ENCODE peak calls at places on chromosomes 13 and 19, in seven cellular contexts. R, Z, H, U, V, L and E are unnamed samples.

GRCh38 chr13:98599502-98600328 is 22.8 kb upstream of the STK24 start:
- DNase-seq in R (no peak), Z (no peak), H (peak; percentile 23), U (no peak), V (peak; percentile 81), L (no peak), E (no peak)

GRCh38 chr13:112716461-112716820 is 26.6 kb downstream of the ATP11A start:
- DNase-seq in R (peak; percentile 51), Z (no peak), H (no peak), U (no peak), V (no peak), L (no peak), E (no peak)

GRCh38 chr19:40718774-40719391 is 2.0 kb downstream of the ITPKC start:
- DNase-seq in R (peak; percentile 88), Z (peak; percentile 78), H (no peak), U (peak; percentile 88), V (peak; percentile 53), L (no peak), E (peak; percentile 96)

GRCh38 chr13:25939961-25940687 is 111.7 kb downstream of the SHISA2 start:
- DNase-seq in R (no peak), Z (no peak), H (no peak), U (no peak), V (no peak), L (no peak), E (no peak)

GRCh38 chr13:114166381-114167131 is 12.5 kb upstream of the CFAP97D2 start:
- DNase-seq in R (no peak), Z (no peak), H (no peak), U (no peak), V (no peak), L (no peak), E (peak; percentile 47)

GRCh38 chr19:5025027-5025426 is 56.1 kb downstream of the KDM4B start:
- DNase-seq in R (no peak), Z (no peak), H (no peak), U (no peak), V (no peak), L (no peak), E (no peak)

GRCh38 chr19:48511800-48512503 is at the start of gene LMTK3:
- DNase-seq in R (no peak), Z (no peak), H (no peak), U (no peak), V (peak; percentile 83), L (no peak), E (peak; percentile 82)

GRCh38 chr13:38872693-38873092 is 117.9 kb downstream of the STOML3 start:
- DNase-seq in R (no peak), Z (no peak), H (peak; percentile 54), U (no peak), V (peak; percentile 81), L (no peak), E (no peak)

GRCh38 chr13:20141238-20142018 is 19.4 kb downstream of the GJA3 start:
- DNase-seq in R (no peak), Z (no peak), H (no peak), U (peak; percentile 31), V (no peak), L (no peak), E (no peak)

GRCh38 chr13:106318941-106319411 is 216.5 kb downstream of the EFNB2 start:
- DNase-seq in R (no peak), Z (no peak), H (no peak), U (no peak), V (peak; percentile 97), L (peak; percentile 99), E (no peak)

GRCh38 chr13:32001392-32001768 is 30.2 kb upstream of the FRY start:
- DNase-seq in R (no peak), Z (no peak), H (peak; percentile 24), U (no peak), V (peak; percentile 74), L (no peak), E (peak; percentile 14)